ENCODE peak calls at places on chromosomes 4 and X, in eight cellular contexts. One of them, this sample, is unnamed.

GRCh38 chrX:2272337-2272736 is 228.4 kb downstream of the DHRSX start:
- DNase-seq in adrenal gland: no peak
- DNase-seq in testis: no peak
- DNase-seq in K562: no peak
- DNase-seq in lower leg skin: no peak
- DNase-seq in upper lobe of left lung: no peak
- DNase-seq in IMR-90: no peak
- DNase-seq in tibial nerve: no peak
- DNase-seq in this sample: no peak

GRCh38 chr4:13540446-13541175 is 3.7 kb downstream of the NKX3-2 start:
- DNase-seq in lower leg skin: no peak
- DNase-seq in upper lobe of left lung: no peak
- DNase-seq in testis: no peak
- DNase-seq in IMR-90: no peak
- DNase-seq in tibial nerve: no peak
- DNase-seq in adrenal gland: no peak
- DNase-seq in K562: no peak
- DNase-seq in this sample: no peak

GRCh38 chrX:68835104-68835442 is 6.3 kb downstream of the EFNB1 start:
- DNase-seq in testis: no peak
- DNase-seq in upper lobe of left lung: no peak
- DNase-seq in adrenal gland: no peak
- DNase-seq in tibial nerve: no peak
- DNase-seq in lower leg skin: no peak
- DNase-seq in K562: no peak
- DNase-seq in IMR-90: no peak
- DNase-seq in this sample: no peak

GRCh38 chr4:150911326-150911725 is 103.8 kb downstream of the LRBA start:
- DNase-seq in lower leg skin: no peak
- DNase-seq in upper lobe of left lung: no peak
- DNase-seq in testis: no peak
- DNase-seq in adrenal gland: no peak
- DNase-seq in tibial nerve: no peak
- DNase-seq in IMR-90: no peak
- DNase-seq in K562: no peak
- DNase-seq in this sample: no peak

GRCh38 chrX:39580043-39580442 is 517.7 kb downstream of the BCOR start:
- DNase-seq in upper lobe of left lung: no peak
- DNase-seq in tibial nerve: no peak
- DNase-seq in adrenal gland: no peak
- DNase-seq in lower leg skin: no peak
- DNase-seq in IMR-90: no peak
- DNase-seq in testis: no peak
- DNase-seq in K562: no peak
- DNase-seq in this sample: no peak

GRCh38 chr4:112978691-112979472 is 70.6 kb upstream of the ANK2 start:
- DNase-seq in IMR-90: peak; percentile 6
- DNase-seq in K562: no peak
- DNase-seq in testis: no peak
- DNase-seq in adrenal gland: no peak
- DNase-seq in upper lobe of left lung: peak; percentile 27
- DNase-seq in lower leg skin: no peak
- DNase-seq in tibial nerve: no peak
- DNase-seq in this sample: no peak

GRCh38 chrX:69145281-69145680 is 20.0 kb downstream of the PJA1 start:
- DNase-seq in tibial nerve: no peak
- DNase-seq in adrenal gland: no peak
- DNase-seq in testis: no peak
- DNase-seq in K562: no peak
- DNase-seq in upper lobe of left lung: no peak
- DNase-seq in IMR-90: no peak
- DNase-seq in lower leg skin: no peak
- DNase-seq in this sample: no peak

GRCh38 chr4:144615182-144615581 is 30.8 kb upstream of the HHIP start:
- DNase-seq in tibial nerve: no peak
- DNase-seq in testis: no peak
- DNase-seq in adrenal gland: no peak
- DNase-seq in upper lobe of left lung: no peak
- DNase-seq in IMR-90: peak; percentile 60
- DNase-seq in K562: no peak
- DNase-seq in lower leg skin: no peak
- DNase-seq in this sample: no peak

GRCh38 chr4:127905029-127905428 is 24.3 kb downstream of the PLK4 start:
- DNase-seq in adrenal gland: no peak
- DNase-seq in tibial nerve: no peak
- DNase-seq in IMR-90: no peak
- DNase-seq in lower leg skin: no peak
- DNase-seq in testis: no peak
- DNase-seq in upper lobe of left lung: no peak
- DNase-seq in K562: no peak
- DNase-seq in this sample: no peak

GRCh38 chrX:41320393-41320792 is 13.6 kb upstream of the DDX3X start:
- DNase-seq in testis: no peak
- DNase-seq in lower leg skin: no peak
- DNase-seq in upper lobe of left lung: no peak
- DNase-seq in tibial nerve: no peak
- DNase-seq in IMR-90: no peak
- DNase-seq in adrenal gland: no peak
- DNase-seq in K562: no peak
- DNase-seq in this sample: no peak

GRCh38 chrX:54271661-54272060 is 86.2 kb downstream of the WNK3 start:
- DNase-seq in testis: no peak
- DNase-seq in lower leg skin: no peak
- DNase-seq in IMR-90: no peak
- DNase-seq in K562: no peak
- DNase-seq in adrenal gland: no peak
- DNase-seq in tibial nerve: no peak
- DNase-seq in upper lobe of left lung: no peak
- DNase-seq in this sample: no peak

GRCh38 chrX:151973851-151974335 is 583 bp downstream of the GABRE start:
- DNase-seq in testis: peak; percentile 18
- DNase-seq in tibial nerve: no peak
- DNase-seq in upper lobe of left lung: no peak
- DNase-seq in adrenal gland: no peak
- DNase-seq in IMR-90: no peak
- DNase-seq in K562: peak; percentile 38
- DNase-seq in lower leg skin: peak; percentile 26
- DNase-seq in this sample: peak; percentile 21

GRCh38 chr4:164350086-164350485 is 403.8 kb upstream of the SMIM31 start:
- DNase-seq in adrenal gland: no peak
- DNase-seq in K562: no peak
- DNase-seq in IMR-90: peak; percentile 17
- DNase-seq in tibial nerve: no peak
- DNase-seq in testis: no peak
- DNase-seq in lower leg skin: no peak
- DNase-seq in upper lobe of left lung: no peak
- DNase-seq in this sample: no peak

GRCh38 chrX:8801041-8801599 is at the start of gene FAM9A:
- DNase-seq in upper lobe of left lung: peak; percentile 13
- DNase-seq in testis: peak; percentile 68
- DNase-seq in K562: no peak
- DNase-seq in tibial nerve: no peak
- DNase-seq in adrenal gland: no peak
- DNase-seq in lower leg skin: no peak
- DNase-seq in IMR-90: no peak
- DNase-seq in this sample: no peak

GRCh38 chr4:74932832-74933561 is at the start of gene PARM1:
- DNase-seq in tibial nerve: peak; percentile 63
- DNase-seq in upper lobe of left lung: peak; percentile 97
- DNase-seq in testis: peak; percentile 94
- DNase-seq in lower leg skin: peak; percentile 68
- DNase-seq in IMR-90: peak; percentile 61
- DNase-seq in K562: peak; percentile 66
- DNase-seq in adrenal gland: peak; percentile 90
- DNase-seq in this sample: peak; percentile 97

GRCh38 chr4:16686195-16686594 is 212.2 kb downstream of the LDB2 start:
- DNase-seq in IMR-90: peak; percentile 97
- DNase-seq in testis: no peak
- DNase-seq in upper lobe of left lung: no peak
- DNase-seq in adrenal gland: no peak
- DNase-seq in lower leg skin: no peak
- DNase-seq in K562: no peak
- DNase-seq in tibial nerve: no peak
- DNase-seq in this sample: no peak

GRCh38 chrX:17453791-17454190 is 78.8 kb downstream of the NHS start:
- DNase-seq in IMR-90: no peak
- DNase-seq in lower leg skin: no peak
- DNase-seq in K562: no peak
- DNase-seq in adrenal gland: no peak
- DNase-seq in tibial nerve: no peak
- DNase-seq in testis: no peak
- DNase-seq in upper lobe of left lung: no peak
- DNase-seq in this sample: no peak

GRCh38 chrX:121103381-121103780 is 56.0 kb downstream of the GLUD2 start:
- DNase-seq in lower leg skin: no peak
- DNase-seq in tibial nerve: no peak
- DNase-seq in adrenal gland: peak; percentile 7
- DNase-seq in testis: no peak
- DNase-seq in K562: no peak
- DNase-seq in upper lobe of left lung: no peak
- DNase-seq in IMR-90: no peak
- DNase-seq in this sample: no peak

GRCh38 chrX:121106484-121107235 is 59.2 kb downstream of the GLUD2 start:
- DNase-seq in adrenal gland: no peak
- DNase-seq in testis: no peak
- DNase-seq in lower leg skin: no peak
- DNase-seq in tibial nerve: no peak
- DNase-seq in K562: no peak
- DNase-seq in IMR-90: no peak
- DNase-seq in upper lobe of left lung: no peak
- DNase-seq in this sample: no peak

GRCh38 chrX:121102101-121102500 is 54.7 kb downstream of the GLUD2 start:
- DNase-seq in adrenal gland: no peak
- DNase-seq in tibial nerve: no peak
- DNase-seq in upper lobe of left lung: no peak
- DNase-seq in testis: no peak
- DNase-seq in IMR-90: no peak
- DNase-seq in lower leg skin: no peak
- DNase-seq in K562: no peak
- DNase-seq in this sample: no peak
- TF ChIP-seq POLR2A in adrenal gland: no peak
- TF ChIP-seq POLR2A in tibial nerve: no peak
- TF ChIP-seq POLR2A in upper lobe of left lung: no peak
- TF ChIP-seq POLR2A in testis: no peak
- TF ChIP-seq POLR2A in IMR-90: no peak
- TF ChIP-seq POLR2A in lower leg skin: no peak
- TF ChIP-seq POLR2A in K562: no peak
- TF ChIP-seq POLR2A in this sample: no peak

GRCh38 chr4:8770518-8771257 is 101.0 kb downstream of the HMX1 start:
- DNase-seq in lower leg skin: no peak
- DNase-seq in adrenal gland: no peak
- DNase-seq in upper lobe of left lung: no peak
- DNase-seq in K562: no peak
- DNase-seq in tibial nerve: no peak
- DNase-seq in IMR-90: no peak
- DNase-seq in testis: no peak
- DNase-seq in this sample: no peak
- TF ChIP-seq POLR2A in lower leg skin: no peak
- TF ChIP-seq POLR2A in adrenal gland: no peak
- TF ChIP-seq POLR2A in upper lobe of left lung: no peak
- TF ChIP-seq POLR2A in K562: no peak
- TF ChIP-seq POLR2A in tibial nerve: no peak
- TF ChIP-seq POLR2A in IMR-90: no peak
- TF ChIP-seq POLR2A in testis: no peak
- TF ChIP-seq POLR2A in this sample: no peak

DNA sequence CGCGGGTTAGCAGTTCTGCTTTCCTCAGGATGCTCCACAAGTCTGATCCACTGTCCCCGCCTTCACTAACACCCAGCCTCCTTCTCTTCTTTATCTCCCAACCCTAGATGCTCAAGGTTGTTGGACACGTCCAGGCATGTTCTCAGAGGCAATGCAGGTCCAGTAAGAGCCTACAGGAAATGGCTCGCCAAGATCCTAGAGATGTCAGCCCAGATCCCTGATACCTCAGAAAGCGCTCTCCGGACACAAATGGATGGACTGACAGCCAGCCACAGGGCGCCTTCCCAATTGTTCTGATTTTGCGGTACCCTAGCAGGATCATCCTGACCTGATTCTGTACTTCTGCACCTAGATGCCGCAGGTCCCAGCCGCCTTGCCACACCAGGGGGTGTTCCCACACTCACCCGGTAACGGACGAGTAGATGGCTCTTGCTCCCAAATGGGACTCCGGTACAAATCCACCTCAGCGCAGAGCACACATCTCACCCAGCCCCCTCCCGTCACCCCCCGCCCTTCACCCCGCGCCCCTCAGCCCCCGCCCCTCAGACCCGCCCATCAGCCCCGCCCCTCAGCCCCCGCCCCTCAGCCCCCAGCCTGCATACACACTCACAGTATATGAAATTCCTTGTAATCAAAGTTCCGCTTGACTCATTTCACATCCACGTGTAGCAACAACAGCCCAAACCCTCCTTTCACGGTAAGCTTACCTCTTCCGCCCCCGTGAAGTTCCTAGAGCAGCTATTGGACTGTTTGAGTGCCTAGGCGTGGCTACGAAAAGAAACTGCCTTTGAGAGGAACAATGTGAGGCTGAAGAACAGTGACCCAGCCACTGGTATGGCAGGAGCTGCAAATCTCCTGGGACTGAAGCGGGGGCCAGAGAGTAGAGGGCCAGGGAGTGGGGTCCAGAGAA is at the start of gene EDA2R:
- DNase-seq in tibial nerve: no peak
- DNase-seq in testis: peak; percentile 57
- DNase-seq in adrenal gland: peak; percentile 62
- DNase-seq in IMR-90: peak; percentile 87
- DNase-seq in upper lobe of left lung: peak; percentile 16
- DNase-seq in K562: no peak
- DNase-seq in lower leg skin: peak; percentile 14
- DNase-seq in this sample: peak; percentile 13
- TF ChIP-seq POLR2A in tibial nerve: no peak
- TF ChIP-seq POLR2A in testis: no peak
- TF ChIP-seq POLR2A in adrenal gland: no peak
- TF ChIP-seq POLR2A in IMR-90: peak; percentile 56
- TF ChIP-seq POLR2A in upper lobe of left lung: no peak
- TF ChIP-seq POLR2A in K562: no peak
- TF ChIP-seq POLR2A in lower leg skin: no peak
- TF ChIP-seq POLR2A in this sample: no peak

DNA sequence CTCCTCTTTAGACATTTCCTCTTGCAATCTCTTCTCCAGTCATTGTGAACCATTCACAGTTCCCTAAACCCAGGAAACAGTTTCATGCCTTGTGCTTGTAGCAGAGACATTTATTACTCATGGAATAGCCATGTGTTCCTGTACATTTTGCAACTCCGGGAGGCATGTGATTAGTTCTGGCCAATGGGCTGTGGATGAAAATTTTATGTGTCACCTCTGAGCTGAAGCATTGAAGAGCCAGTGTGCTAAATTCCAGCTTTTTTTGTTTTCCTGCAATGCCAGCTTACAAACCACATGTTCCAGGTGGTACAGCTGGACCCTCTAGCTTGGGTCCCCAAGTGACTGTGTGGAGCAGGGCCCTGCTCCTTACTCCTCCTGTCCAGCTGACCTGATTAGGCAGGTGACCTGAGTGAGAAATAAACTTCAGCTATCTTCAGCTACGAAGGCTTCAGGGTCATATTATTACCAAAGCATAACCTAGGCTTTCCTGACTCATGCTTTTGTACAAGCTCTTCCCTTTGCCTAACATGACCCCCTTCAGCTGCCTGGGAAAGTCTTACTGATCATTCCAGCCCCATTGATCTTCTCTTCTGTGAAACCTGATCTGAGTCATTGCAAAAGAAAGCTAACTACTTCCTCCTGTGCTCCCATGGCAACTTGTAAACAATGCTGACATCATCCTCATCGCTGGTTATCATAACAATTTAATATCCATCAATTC is 200.4 kb downstream of the PTTG2 start:
- DNase-seq in lower leg skin: peak; percentile 87
- DNase-seq in IMR-90: peak; percentile 99
- DNase-seq in K562: no peak
- DNase-seq in upper lobe of left lung: no peak
- DNase-seq in adrenal gland: peak; percentile 71
- DNase-seq in testis: no peak
- DNase-seq in tibial nerve: no peak
- DNase-seq in this sample: peak; percentile 33
- TF ChIP-seq POLR2A in lower leg skin: no peak
- TF ChIP-seq POLR2A in IMR-90: peak; percentile 64
- TF ChIP-seq POLR2A in K562: no peak
- TF ChIP-seq POLR2A in upper lobe of left lung: no peak
- TF ChIP-seq POLR2A in adrenal gland: no peak
- TF ChIP-seq POLR2A in testis: no peak
- TF ChIP-seq POLR2A in tibial nerve: no peak
- TF ChIP-seq POLR2A in this sample: peak; percentile 28

This sample was measured in transverse colon.